ENCODE peak calls at places on chromosomes 16 and 17, in six cellular contexts. One of them, this sample, is unnamed.

GRCh38 chr16:85461814-85462404 is 151.2 kb upstream of the GSE1 start:
- DNase-seq in left ventricle myocardium inferior: no peak
- DNase-seq in PC-9: no peak
- DNase-seq in DND-41: peak; percentile 75
- DNase-seq in RWPE2: no peak
- DNase-seq in SK-N-SH: peak; percentile 80
- DNase-seq in this sample: no peak

GRCh38 chr17:78343099-78343432 is 16.8 kb downstream of the SOCS3 start:
- DNase-seq in left ventricle myocardium inferior: peak; percentile 80
- DNase-seq in PC-9: peak; percentile 62
- DNase-seq in DND-41: no peak
- DNase-seq in RWPE2: no peak
- DNase-seq in SK-N-SH: peak; percentile 62
- DNase-seq in this sample: no peak

GRCh38 chr16:84175351-84176081 is 11.3 kb downstream of the TAF1C start:
- DNase-seq in left ventricle myocardium inferior: no peak
- DNase-seq in PC-9: peak; percentile 74
- DNase-seq in DND-41: peak; percentile 64
- DNase-seq in RWPE2: no peak
- DNase-seq in SK-N-SH: peak; percentile 91
- DNase-seq in this sample: peak; percentile 9

GRCh38 chr16:82470506-82471196 is 156.1 kb upstream of the CDH13 start:
- DNase-seq in left ventricle myocardium inferior: no peak
- DNase-seq in PC-9: no peak
- DNase-seq in DND-41: no peak
- DNase-seq in RWPE2: no peak
- DNase-seq in SK-N-SH: no peak
- DNase-seq in this sample: no peak

GRCh38 chr17:56184650-56185049 is 31.4 kb downstream of the ANKFN1 start:
- DNase-seq in left ventricle myocardium inferior: no peak
- DNase-seq in PC-9: no peak
- DNase-seq in DND-41: no peak
- DNase-seq in RWPE2: no peak
- DNase-seq in SK-N-SH: no peak
- DNase-seq in this sample: no peak

GRCh38 chr16:21222495-21223337 is 10.8 kb upstream of the ANKS4B start:
- DNase-seq in left ventricle myocardium inferior: no peak
- DNase-seq in PC-9: no peak
- DNase-seq in DND-41: no peak
- DNase-seq in RWPE2: no peak
- DNase-seq in SK-N-SH: no peak
- DNase-seq in this sample: no peak

GRCh38 chr16:70706948-70707465 is 21.2 kb upstream of the MTSS2 start:
- DNase-seq in left ventricle myocardium inferior: no peak
- DNase-seq in PC-9: peak; percentile 89
- DNase-seq in DND-41: no peak
- DNase-seq in RWPE2: no peak
- DNase-seq in SK-N-SH: no peak
- DNase-seq in this sample: no peak

GRCh38 chr16:30183961-30184429 is 593 bp downstream of the CORO1A start:
- DNase-seq in left ventricle myocardium inferior: peak; percentile 24
- DNase-seq in PC-9: no peak
- DNase-seq in DND-41: peak; percentile 77
- DNase-seq in RWPE2: no peak
- DNase-seq in SK-N-SH: peak; percentile 44
- DNase-seq in this sample: no peak

GRCh38 chr17:27572665-27573064 is 58.3 kb upstream of the LGALS9 start:
- DNase-seq in left ventricle myocardium inferior: no peak
- DNase-seq in PC-9: no peak
- DNase-seq in DND-41: no peak
- DNase-seq in RWPE2: no peak
- DNase-seq in SK-N-SH: no peak
- DNase-seq in this sample: no peak

GRCh38 chr17:11737290-11737679 is 139.0 kb downstream of the DNAH9 start:
- DNase-seq in left ventricle myocardium inferior: no peak
- DNase-seq in PC-9: no peak
- DNase-seq in DND-41: no peak
- DNase-seq in RWPE2: no peak
- DNase-seq in SK-N-SH: no peak
- DNase-seq in this sample: no peak

GRCh38 chr17:11738151-11738550 is 139.9 kb downstream of the DNAH9 start:
- DNase-seq in left ventricle myocardium inferior: no peak
- DNase-seq in PC-9: no peak
- DNase-seq in DND-41: no peak
- DNase-seq in RWPE2: no peak
- DNase-seq in SK-N-SH: no peak
- DNase-seq in this sample: no peak

GRCh38 chr17:11739848-11740247 is 141.6 kb downstream of the DNAH9 start:
- DNase-seq in left ventricle myocardium inferior: no peak
- DNase-seq in PC-9: no peak
- DNase-seq in DND-41: no peak
- DNase-seq in RWPE2: no peak
- DNase-seq in SK-N-SH: no peak
- DNase-seq in this sample: no peak

DNA sequence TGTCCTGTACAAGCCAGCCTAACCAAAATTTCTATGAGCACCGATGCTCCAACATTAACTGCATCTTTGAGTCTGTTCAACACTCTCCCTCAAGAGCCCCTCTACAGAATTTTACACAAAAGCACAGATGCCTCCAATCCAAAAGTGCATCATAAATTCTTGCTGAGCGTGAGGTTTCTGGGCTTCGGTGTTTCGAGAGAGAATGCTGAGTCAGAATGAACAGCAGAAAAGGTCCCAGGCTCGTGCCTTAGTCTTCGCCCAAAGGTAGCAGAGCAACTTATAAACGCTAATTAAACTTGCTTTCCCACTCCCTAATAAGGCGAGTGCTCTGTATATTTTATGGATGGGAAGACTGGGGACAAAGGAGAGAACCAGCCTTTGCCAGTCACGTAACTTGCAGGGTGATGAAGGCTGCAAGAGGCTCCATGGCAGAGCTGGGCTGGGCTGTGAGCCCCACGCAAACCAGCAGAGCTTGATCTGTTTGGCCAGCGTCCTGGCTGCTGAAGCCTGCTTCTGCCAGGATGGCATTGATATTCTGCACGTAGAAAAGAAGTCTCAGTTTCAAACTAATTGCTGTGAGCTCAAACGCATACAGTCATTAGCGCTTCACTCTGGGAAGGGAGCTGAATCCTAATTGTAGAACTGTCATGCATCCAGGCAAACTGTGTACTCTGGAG is 138.5 kb downstream of the DNAH9 start:
- DNase-seq in left ventricle myocardium inferior: no peak
- DNase-seq in PC-9: no peak
- DNase-seq in DND-41: no peak
- DNase-seq in RWPE2: no peak
- DNase-seq in SK-N-SH: no peak
- DNase-seq in this sample: no peak
- H3K9me3 ChIP-seq in left ventricle myocardium inferior: no peaks in the 10 kb centered on the region
- H3K9me3 ChIP-seq in PC-9: no peaks in the 10 kb centered on the region
- H3K9me3 ChIP-seq in DND-41: no peaks in the 10 kb centered on the region
- H3K9me3 ChIP-seq in RWPE2: no peaks in the 10 kb centered on the region
- H3K9me3 ChIP-seq in SK-N-SH: no peaks in the 10 kb centered on the region
- H3K9me3 ChIP-seq in this sample: no peaks in the 10 kb centered on the region

GRCh38 chr16:54937673-54938350 is 7.1 kb downstream of the IRX5 start:
- DNase-seq in left ventricle myocardium inferior: no peak
- DNase-seq in PC-9: no peak
- DNase-seq in DND-41: no peak
- DNase-seq in RWPE2: no peak
- DNase-seq in SK-N-SH: no peak
- DNase-seq in this sample: no peak
- H3K4me3 ChIP-seq in left ventricle myocardium inferior: peak overlapping the region; percentile 85
- H3K4me3 ChIP-seq in PC-9: no peak overlapping the region
- H3K4me3 ChIP-seq in DND-41: no peak overlapping the region
- H3K4me3 ChIP-seq in RWPE2: peak overlapping the region; percentile 25
- H3K4me3 ChIP-seq in SK-N-SH: no peak overlapping the region
- H3K4me3 ChIP-seq in this sample: peak overlapping the region; percentile 14

GRCh38 chr16:31913668-31914067 is 40.1 kb downstream of the ZNF267 start:
- DNase-seq in left ventricle myocardium inferior: no peak
- DNase-seq in PC-9: no peak
- DNase-seq in DND-41: no peak
- DNase-seq in RWPE2: no peak
- DNase-seq in SK-N-SH: no peak
- DNase-seq in this sample: no peak
- H3K9me3 ChIP-seq in left ventricle myocardium inferior: peaks cover 100% of the 10 kb centered on the region
- H3K9me3 ChIP-seq in PC-9: peaks cover 94% of the 10 kb centered on the region
- H3K9me3 ChIP-seq in DND-41: peaks cover 84% of the 10 kb centered on the region
- H3K9me3 ChIP-seq in RWPE2: peaks cover 63% of the 10 kb centered on the region
- H3K9me3 ChIP-seq in SK-N-SH: peaks cover 62% of the 10 kb centered on the region
- H3K9me3 ChIP-seq in this sample: peaks cover 13% of the 10 kb centered on the region

GRCh38 chr17:4886830-4887229 is 12.5 kb upstream of the C17orf107 start:
- DNase-seq in left ventricle myocardium inferior: no peak
- DNase-seq in PC-9: no peak
- DNase-seq in DND-41: no peak
- DNase-seq in RWPE2: no peak
- DNase-seq in SK-N-SH: no peak
- DNase-seq in this sample: no peak
- H3K4me3 ChIP-seq in left ventricle myocardium inferior: no peak overlapping the region
- H3K4me3 ChIP-seq in PC-9: no peak overlapping the region
- H3K4me3 ChIP-seq in DND-41: no peak overlapping the region
- H3K4me3 ChIP-seq in RWPE2: no peak overlapping the region
- H3K4me3 ChIP-seq in SK-N-SH: no peak overlapping the region
- H3K4me3 ChIP-seq in this sample: no peak overlapping the region

GRCh38 chr17:14780116-14780515 is 479.2 kb downstream of the HS3ST3B1 start:
- DNase-seq in left ventricle myocardium inferior: no peak
- DNase-seq in PC-9: no peak
- DNase-seq in DND-41: no peak
- DNase-seq in RWPE2: no peak
- DNase-seq in SK-N-SH: no peak
- DNase-seq in this sample: no peak
- H3K9me3 ChIP-seq in left ventricle myocardium inferior: no peaks in the 10 kb centered on the region
- H3K9me3 ChIP-seq in PC-9: no peaks in the 10 kb centered on the region
- H3K9me3 ChIP-seq in DND-41: peaks cover 13% of the 10 kb centered on the region
- H3K9me3 ChIP-seq in RWPE2: no peaks in the 10 kb centered on the region
- H3K9me3 ChIP-seq in SK-N-SH: no peaks in the 10 kb centered on the region
- H3K9me3 ChIP-seq in this sample: no peaks in the 10 kb centered on the region

GRCh38 chr16:53154513-53154912 is 99.7 kb downstream of the CHD9 start:
- DNase-seq in left ventricle myocardium inferior: no peak
- DNase-seq in PC-9: no peak
- DNase-seq in DND-41: no peak
- DNase-seq in RWPE2: no peak
- DNase-seq in SK-N-SH: peak; percentile 5
- DNase-seq in this sample: no peak

GRCh38 chr16:53159781-53160436 is 105.1 kb downstream of the CHD9 start:
- DNase-seq in left ventricle myocardium inferior: no peak
- DNase-seq in PC-9: no peak
- DNase-seq in DND-41: peak; percentile 37
- DNase-seq in RWPE2: no peak
- DNase-seq in SK-N-SH: peak; percentile 43
- DNase-seq in this sample: peak; percentile 7

GRCh38 chr16:53153130-53153529 is 98.3 kb downstream of the CHD9 start:
- DNase-seq in left ventricle myocardium inferior: no peak
- DNase-seq in PC-9: no peak
- DNase-seq in DND-41: no peak
- DNase-seq in RWPE2: no peak
- DNase-seq in SK-N-SH: no peak
- DNase-seq in this sample: no peak

GRCh38 chr16:53152321-53152720 is 97.5 kb downstream of the CHD9 start:
- DNase-seq in left ventricle myocardium inferior: no peak
- DNase-seq in PC-9: no peak
- DNase-seq in DND-41: no peak
- DNase-seq in RWPE2: no peak
- DNase-seq in SK-N-SH: no peak
- DNase-seq in this sample: no peak

DNA sequence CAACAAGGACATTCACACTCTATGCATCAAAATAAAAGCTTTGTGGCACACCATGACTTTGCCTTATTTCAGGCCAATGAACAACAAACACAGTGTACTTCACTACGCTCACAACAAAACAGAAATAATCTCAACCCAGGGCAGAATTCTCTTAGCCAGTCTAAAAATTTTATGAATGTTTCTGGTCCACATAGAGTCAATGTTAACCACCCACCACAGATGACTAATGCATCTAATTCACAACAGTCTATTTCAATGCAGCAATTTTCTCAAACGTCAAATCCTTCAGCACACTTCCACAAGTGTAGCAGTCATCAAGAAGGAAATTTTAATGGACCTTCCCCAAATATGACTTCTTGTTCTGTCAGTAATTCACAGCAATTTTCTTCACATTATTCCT is 101.7 kb downstream of the CHD9 start:
- DNase-seq in left ventricle myocardium inferior: no peak
- DNase-seq in PC-9: no peak
- DNase-seq in DND-41: no peak
- DNase-seq in RWPE2: no peak
- DNase-seq in SK-N-SH: no peak
- DNase-seq in this sample: no peak
- H3K4me3 ChIP-seq in left ventricle myocardium inferior: no peak overlapping the region
- H3K4me3 ChIP-seq in PC-9: no peak overlapping the region
- H3K4me3 ChIP-seq in DND-41: no peak overlapping the region
- H3K4me3 ChIP-seq in RWPE2: no peak overlapping the region
- H3K4me3 ChIP-seq in SK-N-SH: no peak overlapping the region
- H3K4me3 ChIP-seq in this sample: no peak overlapping the region

DNA sequence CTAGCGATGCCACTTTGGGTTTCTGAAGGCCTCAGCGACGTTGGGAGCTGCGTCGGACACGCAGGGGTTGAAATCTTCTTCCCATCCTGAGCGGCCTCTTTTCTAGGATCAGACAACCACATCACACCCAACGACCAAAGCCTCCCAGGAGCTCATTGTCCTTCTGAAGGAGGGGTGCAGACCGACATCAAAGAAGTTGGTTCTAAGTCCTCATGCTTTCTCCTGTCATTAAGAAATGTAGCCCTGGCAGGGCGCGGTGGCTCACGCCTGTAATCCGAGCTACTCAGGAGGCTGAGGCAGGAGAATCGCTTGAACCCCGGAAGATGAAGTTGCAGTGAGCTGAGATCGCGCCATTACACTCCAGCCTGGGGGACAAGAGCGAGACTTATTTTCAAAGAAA is 1681.9 kb downstream of the TP53TG3F start:
- DNase-seq in left ventricle myocardium inferior: no peak
- DNase-seq in PC-9: no peak
- DNase-seq in DND-41: no peak
- DNase-seq in RWPE2: no peak
- DNase-seq in SK-N-SH: no peak
- DNase-seq in this sample: no peak
- H3K9me3 ChIP-seq in left ventricle myocardium inferior: peaks cover 18% of the 10 kb centered on the region
- H3K9me3 ChIP-seq in PC-9: no peaks in the 10 kb centered on the region
- H3K9me3 ChIP-seq in DND-41: peaks cover 14% of the 10 kb centered on the region
- H3K9me3 ChIP-seq in RWPE2: peaks cover 4% of the 10 kb centered on the region
- H3K9me3 ChIP-seq in SK-N-SH: no peaks in the 10 kb centered on the region
- H3K9me3 ChIP-seq in this sample: peaks cover 25% of the 10 kb centered on the region

This sample was measured in iPS DF 6.9.